ENCODE peak calls at places on chromosomes 12 and 14, in six cellular contexts. Z is Right ventricle myocardium inferior; B is fibroblast of the aortic adventitia; D is KG1; T is RWPE1; A is activated CD8-positive, alpha-beta T cell treated with anti-CD3 and anti-CD28 coated beads, Interleukin-2, amount 10 ng/mL, durations not matched to agents 7 days and 5 days. C is an unnamed sample.

GRCh38 chr14:34106310-34106709 is 155.4 kb upstream of the EGLN3 start:
- DNase-seq in A (no peak), D (no peak), Z (no peak), T (no peak), B (no peak), C (no peak)

GRCh38 chr12:105047303-105047702 is 37.0 kb downstream of the ALDH1L2 start:
- DNase-seq in B (no peak), Z (no peak), T (no peak), A (no peak), D (no peak), C (no peak)

GRCh38 chr14:50647753-50648152 is 20.4 kb downstream of the SAV1 start:
- DNase-seq in A (no peak), Z (no peak), T (no peak), D (no peak), B (no peak), C (no peak)

GRCh38 chr12:3554547-3555115 is 63.6 kb downstream of the PRMT8 start:
- DNase-seq in D (no peak), B (no peak), T (no peak), A (no peak), Z (no peak), C (no peak)

GRCh38 chr14:104886690-104887622 is 21.9 kb downstream of the CEP170B start:
- DNase-seq in Z (peak), B (no peak), A (no peak), D (no peak), T (no peak), C (no peak)

GRCh38 chr14:53501361-53502320 is 348.5 kb upstream of the DDHD1 start:
- DNase-seq in Z (no peak), T (no peak), D (no peak), A (no peak), B (peak), C (no peak)

GRCh38 chr12:128914908-128915563 is 61.8 kb downstream of the GLT1D1 start:
- DNase-seq in A (peak), B (no peak), Z (no peak), D (peak), T (no peak), C (peak)

GRCh38 chr14:99009875-99010274 is 262.1 kb downstream of the BCL11B start:
- DNase-seq in T (no peak), B (no peak), A (peak), D (no peak), Z (no peak), C (peak)

GRCh38 chr14:95832012-95832411 is 44.6 kb upstream of the TUNAR start:
- DNase-seq in A (no peak), T (no peak), B (no peak), Z (no peak), D (no peak), C (no peak)

GRCh38 chr12:69651922-69652321 is 41.2 kb upstream of the LRRC10 start:
- DNase-seq in D (no peak), T (no peak), Z (no peak), B (no peak), A (no peak), C (no peak)

GRCh38 chr12:62250671-62251608 is 9.3 kb upstream of the USP15 start:
- DNase-seq in Z (no peak), B (peak), D (no peak), T (no peak), A (peak), C (no peak)

GRCh38 chr12:47725893-47726292 is 603 bp upstream of the ENDOU start:
- DNase-seq in T (peak), Z (no peak), A (no peak), D (no peak), B (peak), C (no peak)

GRCh38 chr12:52224154-52224553 is 8.9 kb upstream of the KRT7 start:
- DNase-seq in D (no peak), Z (no peak), T (no peak), B (peak), A (no peak), C (no peak)

GRCh38 chr14:38992067-38992835 is 110.8 kb downstream of the SEC23A start:
- DNase-seq in Z (no peak), A (no peak), D (no peak), T (no peak), B (peak), C (no peak)

GRCh38 chr14:105748204-105748578 is 221.8 kb downstream of the TMEM121 start:
- DNase-seq in B (no peak), D (no peak), A (no peak), Z (no peak), T (peak), C (no peak)

GRCh38 chr12:47156167-47156736 is 76.5 kb upstream of the AMIGO2 start:
- DNase-seq in Z (no peak), A (no peak), B (peak), T (no peak), D (no peak), C (no peak)

GRCh38 chr12:1496162-1496925 is 98.0 kb downstream of the FBXL14 start:
- DNase-seq in D (no peak), T (no peak), A (no peak), Z (peak), B (peak), C (no peak)

GRCh38 chr12:118188690-118189371 is 52.9 kb downstream of the PEBP1 start:
- DNase-seq in B (peak), A (no peak), D (no peak), Z (peak), T (no peak), C (no peak)

GRCh38 chr14:68784995-68785816 is 7.7 kb downstream of the ZFP36L1 start:
- DNase-seq in T (peak), D (no peak), B (peak), A (no peak), Z (peak), C (no peak)

GRCh38 chr14:98766818-98767217 is 505.2 kb downstream of the BCL11B start:
- DNase-seq in T (peak), D (no peak), Z (no peak), B (no peak), A (no peak), C (no peak)